ENCODE peak calls at places on chromosome 9, in seven cellular contexts. U is adrenal gland, A is psoas muscle, X is tibial nerve, P is sigmoid colon, C is spleen, B is pancreas. O is an unnamed sample.

GRCh38 chr9:113616716-113617496 is 153.4 kb downstream of the RGS3 start:
- DNase-seq in U (no peak), A (no peak), X (no peak), P (peak; percentile 66), C (peak; percentile 68), B (no peak), O (no peak)

GRCh38 chr9:19430201-19430760 is 21.5 kb downstream of the ACER2 start:
- DNase-seq in U (no peak), A (no peak), X (no peak), P (no peak), C (no peak), B (no peak), O (no peak)

GRCh38 chr9:71646131-71646530 is 122.2 kb downstream of the CEMIP2 start:
- DNase-seq in U (no peak), A (no peak), X (no peak), P (no peak), C (no peak), B (no peak), O (no peak)

GRCh38 chr9:37650873-37651768 is at the start of gene FRMPD1:
- DNase-seq in U (peak; percentile 53), A (peak; percentile 70), X (no peak), P (peak; percentile 74), C (peak; percentile 89), B (peak; percentile 73), O (peak; percentile 51)

GRCh38 chr9:6552033-6552737 is 93.3 kb downstream of the GLDC start:
- DNase-seq in U (no peak), A (no peak), X (no peak), P (no peak), C (no peak), B (no peak), O (peak; percentile 60)

GRCh38 chr9:14315754-14316573 is 2.0 kb upstream of the NFIB start:
- DNase-seq in U (peak; percentile 44), A (peak; percentile 30), X (no peak), P (no peak), C (no peak), B (peak; percentile 34), O (peak; percentile 43)

GRCh38 chr9:77514886-77515711 is 133.0 kb downstream of the GNA14 start:
- DNase-seq in U (peak; percentile 32), A (no peak), X (no peak), P (no peak), C (no peak), B (no peak), O (peak; percentile 85)

GRCh38 chr9:81395301-81396054 is 293.9 kb downstream of the TLE1 start:
- DNase-seq in U (no peak), A (no peak), X (no peak), P (no peak), C (no peak), B (no peak), O (no peak)

GRCh38 chr9:38724749-38725148 is 4.8 kb upstream of the FAM240B start:
- DNase-seq in U (no peak), A (no peak), X (no peak), P (no peak), C (no peak), B (no peak), O (no peak)

GRCh38 chr9:81002920-81003319 is 686.4 kb downstream of the TLE1 start:
- DNase-seq in U (no peak), A (no peak), X (no peak), P (no peak), C (no peak), B (no peak), O (no peak)

GRCh38 chr9:132228062-132228461 is 66.2 kb downstream of the NTNG2 start:
- DNase-seq in U (no peak), A (no peak), X (no peak), P (no peak), C (no peak), B (no peak), O (no peak)

GRCh38 chr9:38296853-38297252 is 95.6 kb upstream of the ALDH1B1 start:
- DNase-seq in U (no peak), A (no peak), X (no peak), P (no peak), C (no peak), B (no peak), O (no peak)

GRCh38 chr9:129138144-129138462 is 26.9 kb downstream of the PTPA start:
- DNase-seq in U (no peak), A (no peak), X (no peak), P (no peak), C (no peak), B (no peak), O (no peak)

GRCh38 chr9:17588395-17588794 is 9.5 kb downstream of the SH3GL2 start:
- DNase-seq in U (no peak), A (no peak), X (no peak), P (no peak), C (no peak), B (no peak), O (no peak)

GRCh38 chr9:83511051-83511450 is 27.1 kb downstream of the FRMD3 start:
- DNase-seq in U (no peak), A (no peak), X (no peak), P (no peak), C (no peak), B (no peak), O (peak; percentile 17)

GRCh38 chr9:124660341-124660801 is 110.7 kb downstream of the NR6A1 start:
- DNase-seq in U (peak; percentile 17), A (no peak), X (no peak), P (no peak), C (no peak), B (peak; percentile 16), O (peak; percentile 71)

GRCh38 chr9:114430443-114430842 is 42.7 kb upstream of the AKNA start:
- DNase-seq in U (no peak), A (no peak), X (no peak), P (peak; percentile 22), C (peak; percentile 14), B (no peak), O (no peak)

GRCh38 chr9:116288658-116289057 is 135.1 kb downstream of the PAPPA start:
- DNase-seq in U (peak; percentile 53), A (no peak), X (no peak), P (no peak), C (no peak), B (no peak), O (peak; percentile 96)

GRCh38 chr9:12775963-12776774 is 1.3 kb downstream of the LURAP1L start:
- DNase-seq in U (peak; percentile 93), A (peak; percentile 84), X (peak; percentile 62), P (peak; percentile 96), C (peak; percentile 85), B (peak; percentile 90), O (peak; percentile 76)

GRCh38 chr9:10586407-10586806 is 26.4 kb downstream of the PTPRD start:
- DNase-seq in U (no peak), A (no peak), X (no peak), P (no peak), C (no peak), B (no peak), O (no peak)

GRCh38 chr9:116102596-116102995 is 51.0 kb upstream of the PAPPA start:
- DNase-seq in U (no peak), A (no peak), X (no peak), P (no peak), C (no peak), B (no peak), O (no peak)

GRCh38 chr9:4237748-4238511 is 61.9 kb downstream of the GLIS3 start:
- DNase-seq in U (no peak), A (no peak), X (no peak), P (no peak), C (no peak), B (no peak), O (no peak)

GRCh38 chr9:33439731-33440130 is 7.7 kb downstream of the AQP3 start:
- DNase-seq in U (no peak), A (no peak), X (no peak), P (no peak), C (no peak), B (no peak), O (no peak)

GRCh38 chr9:135978650-135979461 is 17.7 kb upstream of the UBAC1 start:
- DNase-seq in U (no peak), A (no peak), X (no peak), P (no peak), C (no peak), B (no peak), O (no peak)

GRCh38 chr9:121568541-121569265 is 69.1 kb upstream of the GGTA1 start:
- DNase-seq in U (peak; percentile 42), A (peak; percentile 49), X (no peak), P (peak; percentile 77), C (no peak), B (peak; percentile 35), O (no peak)
- H3K4me3 ChIP-seq in U (no peak overlapping the region), A (peak overlapping the region; percentile 68), X (no peak overlapping the region), P (peak overlapping the region; percentile 55), C (no peak overlapping the region), B (no peak overlapping the region), O (no peak overlapping the region)

GRCh38 chr9:137614631-137615386 is 4.0 kb upstream of the EHMT1 start:
- DNase-seq in U (peak; percentile 66), A (no peak), X (no peak), P (no peak), C (peak; percentile 75), B (peak; percentile 22), O (no peak)
- H3K4me1 ChIP-seq in U (peaks cover 53% of the 10 kb centered on the region), A (peaks cover 22% of the 10 kb centered on the region), X (peaks cover 24% of the 10 kb centered on the region), P (peaks cover 30% of the 10 kb centered on the region), C (peaks cover 59% of the 10 kb centered on the region), B (peaks cover 27% of the 10 kb centered on the region), O (peaks cover 6% of the 10 kb centered on the region)

GRCh38 chr9:130465383-130466096 is 20.8 kb downstream of the ASS1 start:
- DNase-seq in U (no peak), A (no peak), X (no peak), P (no peak), C (no peak), B (no peak), O (no peak)
- TF ChIP-seq CTCF in U (no peak), A (no peak), X (no peak), P (no peak), C (no peak), B (no peak), O (no peak)

GRCh38 chr9:127734747-127735529 is at the start of gene TOR2A:
- DNase-seq in U (peak; percentile 97), A (peak; percentile 99), X (peak; percentile 93), P (peak; percentile 99), C (peak; percentile 99), B (peak; percentile 96), O (peak; percentile 99)

GRCh38 chr9:127733609-127734008 is 1.5 kb downstream of the TOR2A start:
- DNase-seq in U (no peak), A (no peak), X (no peak), P (no peak), C (no peak), B (no peak), O (no peak)

GRCh38 chr9:127735530-127736176 is 559 bp upstream of the TOR2A start:
- DNase-seq in U (no peak), A (no peak), X (no peak), P (no peak), C (no peak), B (no peak), O (no peak)

GRCh38 chr9:127732444-127732843 is 2.6 kb downstream of the TOR2A start:
- DNase-seq in U (no peak), A (no peak), X (no peak), P (no peak), C (no peak), B (no peak), O (no peak)

DNA sequence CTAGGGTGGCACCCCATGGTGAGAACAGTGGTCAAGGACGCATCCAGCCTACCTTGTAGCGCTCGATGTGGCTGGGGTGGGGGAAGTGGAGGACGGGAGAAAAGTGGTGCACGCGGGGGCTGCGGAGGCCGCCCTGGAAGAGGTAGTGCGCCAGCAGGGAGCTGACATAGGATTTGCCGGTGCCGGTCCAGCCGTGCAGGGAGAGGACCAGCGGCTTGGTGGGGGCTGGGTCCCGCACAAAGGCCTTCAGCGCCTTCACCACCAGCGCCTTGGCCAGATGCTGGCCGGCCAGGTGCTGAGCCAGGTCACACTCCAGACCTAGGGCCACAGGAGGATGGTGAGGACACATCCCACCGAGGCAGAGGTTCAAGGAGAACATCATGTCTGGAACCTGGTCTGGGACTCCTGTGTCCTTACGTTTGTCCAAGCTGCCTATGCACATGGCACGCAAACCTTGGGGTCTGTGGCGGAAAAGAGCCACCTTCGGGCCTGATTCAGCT is 797 bp downstream of the TOR2A start:
- DNase-seq in U (no peak), A (no peak), X (no peak), P (no peak), C (peak; percentile 89), B (no peak), O (no peak)
- H3K4me3 ChIP-seq in U (no peak overlapping the region), A (peak overlapping the region; percentile 97), X (peak overlapping the region; percentile 91), P (peak overlapping the region; percentile 83), C (peak overlapping the region; percentile 87), B (peak overlapping the region; percentile 72), O (peak overlapping the region; percentile 65)